ENCODE peak calls at places on chromosomes 7 and 10, in eight cellular contexts. M is NCI-H2171 treated with DMSO at 0.1 percent for 48 hours; V is fibroblast of the aortic adventitia; N is activated T-helper 2 cell treated with anti-CD3 and anti-CD28 coated beads, Interferon-gamma antibody, Interleukin-2, Interleukin-4, amounts not matched to agents 10 μg/mL and 5 μg/mL and 100 μg/mL, durations not matched to agents 14 hours and 24 hours and 36 hours; D is Ammon's horn; W is amniotic stem cell; K is activated CD8-positive, alpha-beta T cell treated with anti-CD3 and anti-CD28 coated beads for 36 hours; U is iris pigment epithelial cell. P is an unnamed sample.

GRCh38 chr10:3776796-3777571 is 8.0 kb downstream of the KLF6 start:
- DNase-seq in K (peak), M (no peak), V (peak), U (peak), W (no peak), D (no peak), N (peak), P (no peak)

GRCh38 chr10:97821308-97822038 is 28.2 kb upstream of the GOLGA7B start:
- DNase-seq in D (no peak), M (no peak), V (no peak), N (no peak), W (no peak), K (no peak), U (no peak), P (no peak)

GRCh38 chr7:152076940-152077933 is 51.8 kb downstream of the GALNT11 start:
- DNase-seq in N (no peak), K (no peak), M (no peak), W (no peak), D (no peak), U (peak), V (peak), P (no peak)

GRCh38 chr10:11113156-11113555 is 95.5 kb downstream of the CELF2 start:
- DNase-seq in N (no peak), K (peak), D (no peak), U (no peak), V (no peak), W (no peak), M (no peak), P (no peak)

GRCh38 chr10:28300027-28300426 is 2.8 kb downstream of the MPP7 start:
- DNase-seq in N (no peak), K (peak), M (no peak), V (no peak), D (no peak), W (no peak), U (peak), P (no peak)

GRCh38 chr10:133124357-133125211 is 35.4 kb upstream of the KNDC1 start:
- DNase-seq in D (no peak), V (peak), W (no peak), K (peak), U (peak), N (no peak), M (no peak), P (peak)

GRCh38 chr7:151743481-151743983 is 133.4 kb downstream of the PRKAG2 start:
- DNase-seq in D (no peak), U (no peak), K (no peak), V (no peak), W (no peak), N (no peak), M (no peak), P (no peak)

GRCh38 chr10:130213286-130214080 is 77.3 kb downstream of the GLRX3 start:
- DNase-seq in K (no peak), M (no peak), V (no peak), W (no peak), N (no peak), D (no peak), U (no peak), P (no peak)

GRCh38 chr10:34403512-34403911 is 411.6 kb downstream of the PARD3 start:
- DNase-seq in K (no peak), N (no peak), W (no peak), M (no peak), U (peak), D (no peak), V (peak), P (no peak)

GRCh38 chr7:157523371-157523765 is 186.6 kb downstream of the DNAJB6 start:
- DNase-seq in U (no peak), K (no peak), M (no peak), D (no peak), W (no peak), N (no peak), V (no peak), P (no peak)

GRCh38 chr7:157807510-157807909 is 470.7 kb downstream of the DNAJB6 start:
- DNase-seq in D (no peak), W (no peak), M (no peak), K (no peak), N (no peak), U (peak), V (no peak), P (no peak)

GRCh38 chr7:151688236-151688780 is 168.6 kb upstream of the RHEB start:
- DNase-seq in V (no peak), K (no peak), U (no peak), D (no peak), W (no peak), N (no peak), M (no peak), P (no peak)

GRCh38 chr10:308101-308500 is 172.8 kb downstream of the ZMYND11 start:
- DNase-seq in V (no peak), W (no peak), M (no peak), K (no peak), N (no peak), U (no peak), D (no peak), P (no peak)

GRCh38 chr10:77228559-77228958 is 409.0 kb downstream of the KCNMA1 start:
- DNase-seq in N (no peak), D (no peak), V (no peak), K (no peak), U (no peak), W (no peak), M (no peak), P (no peak)

GRCh38 chr7:12865593-12865992 is 178.2 kb downstream of the ARL4A start:
- DNase-seq in D (no peak), M (no peak), U (no peak), V (no peak), W (no peak), K (no peak), N (no peak), P (no peak)

GRCh38 chr7:104137971-104138370 is 69.8 kb downstream of the ORC5 start:
- DNase-seq in V (peak), M (no peak), N (no peak), K (no peak), W (peak), U (peak), D (no peak), P (no peak)

GRCh38 chr7:43170571-43170970 is 58.1 kb downstream of the HECW1 start:
- DNase-seq in M (no peak), W (no peak), K (no peak), N (no peak), V (no peak), U (no peak), D (no peak), P (no peak)

GRCh38 chr10:14353291-14353913 is 22.7 kb upstream of the FRMD4A start:
- DNase-seq in D (no peak), W (no peak), N (no peak), V (no peak), U (no peak), K (no peak), M (no peak), P (no peak)

GRCh38 chr7:48424731-48425130 is 253.5 kb downstream of the ABCA13 start:
- DNase-seq in D (no peak), M (no peak), U (no peak), K (peak), W (no peak), V (no peak), N (no peak), P (no peak)

GRCh38 chr10:130721971-130722370 is 585.8 kb downstream of the GLRX3 start:
- DNase-seq in M (peak), N (no peak), V (no peak), D (no peak), K (no peak), W (no peak), U (no peak), P (no peak)

GRCh38 chr10:61974611-61975010 is 73.1 kb downstream of the ARID5B start:
- DNase-seq in K (peak), V (peak), N (no peak), D (peak), M (peak), W (no peak), U (peak), P (peak)

GRCh38 chr7:77542895-77543294 is 5.8 kb downstream of the PTPN12 start:
- DNase-seq in U (no peak), K (no peak), V (no peak), M (no peak), N (no peak), D (no peak), W (no peak), P (no peak)

GRCh38 chr7:46932656-46933424 is 649.1 kb downstream of the TNS3 start:
- DNase-seq in D (no peak), M (no peak), V (peak), U (peak), K (no peak), N (no peak), W (peak), P (peak)

GRCh38 chr7:101804087-101804631 is 13.3 kb upstream of the CUX1 start:
- DNase-seq in D (no peak), K (peak), M (no peak), W (no peak), N (no peak), V (no peak), U (no peak), P (no peak)